ENCODE peak calls at places on chromosomes 11 and 22, in five cellular contexts. N is naive thymus-derived CD4-positive, alpha-beta T cell; H is NCI-H1105 treated with DMSO at 0.1 percent for 48 hours; D is skeletal muscle cell; V is caudate nucleus. C is an unnamed sample.

GRCh38 chr22:42692239-42693054 is 28.2 kb downstream of the A4GALT start:
- DNase-seq in N (no peak), H (no peak), D (no peak), V (no peak), C (no peak)

GRCh38 chr22:48198489-48199459 is 1436.3 kb downstream of the TBC1D22A start:
- DNase-seq in N (no peak), H (no peak), D (no peak), V (no peak), C (no peak)

GRCh38 chr22:17698948-17699347 is 60.4 kb downstream of the BCL2L13 start:
- DNase-seq in N (no peak), H (no peak), D (no peak), V (no peak), C (no peak)

GRCh38 chr11:112157274-112157766 is 6.6 kb downstream of the IL18 start:
- DNase-seq in N (no peak), H (no peak), D (peak), V (no peak), C (no peak)

GRCh38 chr11:70799386-70799785 is 401.1 kb downstream of the CTTN start:
- DNase-seq in N (no peak), H (no peak), D (no peak), V (no peak), C (no peak)

GRCh38 chr11:117796456-117797428 is at the start of gene DSCAML1:
- DNase-seq in N (peak), H (peak), D (no peak), V (peak), C (peak)

GRCh38 chr11:82869657-82870056 is 30.6 kb downstream of the PRCP start:
- DNase-seq in N (no peak), H (no peak), D (no peak), V (no peak), C (no peak)

GRCh38 chr11:25793637-25794036 is 538.3 kb upstream of the ANO3 start:
- DNase-seq in N (no peak), H (no peak), D (no peak), V (no peak), C (no peak)

GRCh38 chr22:21000987-21001600 is 824 bp downstream of the THAP7 start:
- DNase-seq in N (no peak), H (no peak), D (no peak), V (no peak), C (peak)

GRCh38 chr11:100719362-100719761 is 32.3 kb downstream of the ARHGAP42 start:
- DNase-seq in N (no peak), H (peak), D (no peak), V (no peak), C (peak)

GRCh38 chr22:35218079-35218478 is 39.2 kb upstream of the HMGXB4 start:
- DNase-seq in N (no peak), H (no peak), D (no peak), V (no peak), C (no peak)

C was measured in NCI-H1417.